ENCODE peak calls at places on chromosomes 3 and 15, in five cellular contexts. V, X, A, H and S are unnamed samples.
A peak's percentile ranks its signal among the peaks of the same experiment; 100 is the strongest.

GRCh38 chr3:160134964-160135363 is 90.3 kb upstream of the C3orf80 start:
- DNase-seq in V (no peak), X (no peak), A (no peak), H (no peak), S (no peak)

GRCh38 chr15:85141601-85142185 is 160.0 kb downstream of the PDE8A start:
- DNase-seq in V (no peak), X (no peak), A (no peak), H (no peak), S (no peak)

GRCh38 chr3:98972155-98972554 is 70.7 kb upstream of the DCBLD2 start:
- DNase-seq in V (no peak), X (no peak), A (no peak), H (no peak), S (no peak)

GRCh38 chr3:168127466-168127865 is 31.7 kb upstream of the GOLIM4 start:
- DNase-seq in V (no peak), X (no peak), A (no peak), H (no peak), S (no peak)

GRCh38 chr15:35054380-35054779 is 30.7 kb downstream of the NANOGP8 start:
- DNase-seq in V (no peak), X (no peak), A (no peak), H (no peak), S (no peak)

GRCh38 chr15:51338496-51338895 is at the start of gene CYP19A1:
- DNase-seq in V (no peak), X (no peak), A (no peak), H (no peak), S (no peak)

GRCh38 chr3:72739521-72740466 is 108.5 kb downstream of the SHQ1 start:
- DNase-seq in V (no peak), X (no peak), A (no peak), H (no peak), S (no peak)

GRCh38 chr3:181712505-181713299 is 977 bp downstream of the SOX2 start:
- DNase-seq in V (no peak), X (no peak), A (no peak), H (peak; percentile 79), S (no peak)

GRCh38 chr15:82856397-82857170 is 47.2 kb downstream of the WHAMM start:
- DNase-seq in V (no peak), X (no peak), A (no peak), H (no peak), S (no peak)

GRCh38 chr3:158801200-158801599 is 654 bp upstream of the MFSD1 start:
- DNase-seq in V (no peak), X (no peak), A (no peak), H (no peak), S (no peak)

GRCh38 chr15:81223346-81223971 is 26.8 kb downstream of the IL16 start:
- DNase-seq in V (no peak), X (no peak), A (no peak), H (no peak), S (no peak)

GRCh38 chr3:105606052-105606451 is 239.3 kb downstream of the ALCAM start:
- DNase-seq in V (no peak), X (no peak), A (no peak), H (no peak), S (no peak)

GRCh38 chr15:97521894-97522293 is 438.6 kb upstream of the ARRDC4 start:
- DNase-seq in V (no peak), X (peak; percentile 63), A (no peak), H (no peak), S (no peak)

GRCh38 chr3:4904801-4905695 is 74.2 kb upstream of the BHLHE40 start:
- DNase-seq in V (no peak), X (no peak), A (no peak), H (no peak), S (no peak)

GRCh38 chr3:4908066-4908768 is 71.0 kb upstream of the BHLHE40 start:
- DNase-seq in V (no peak), X (no peak), A (no peak), H (no peak), S (no peak)

GRCh38 chr3:4907050-4907449 is 72.2 kb upstream of the BHLHE40 start:
- DNase-seq in V (no peak), X (no peak), A (no peak), H (no peak), S (no peak)

GRCh38 chr3:4907647-4908046 is 71.6 kb upstream of the BHLHE40 start:
- DNase-seq in V (no peak), X (no peak), A (no peak), H (no peak), S (no peak)

DNA sequence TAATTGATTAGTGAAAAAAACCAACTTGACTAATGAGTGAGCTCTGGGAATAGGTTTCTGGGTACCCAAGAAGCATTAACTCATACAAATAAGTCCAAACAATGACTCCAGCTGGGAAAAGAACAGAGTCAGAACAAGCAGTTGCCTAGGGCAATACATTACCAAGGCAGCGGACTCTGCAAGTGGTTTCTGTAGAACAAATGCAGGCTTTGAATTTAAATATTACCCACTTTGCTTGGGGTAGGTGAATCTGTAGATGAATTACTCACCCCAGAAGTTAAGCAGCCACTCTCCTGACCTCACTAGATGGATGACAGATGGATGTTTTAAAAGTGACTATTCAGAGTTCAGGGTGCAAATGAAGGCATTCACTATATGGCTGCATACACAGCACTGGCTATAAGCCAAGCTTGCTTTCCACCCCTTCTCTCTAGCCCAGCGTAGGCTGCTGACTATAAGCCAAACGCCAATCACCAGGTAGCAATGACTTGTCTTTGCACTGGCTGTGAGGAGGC is 73.1 kb upstream of the BHLHE40 start:
- DNase-seq in V (no peak), X (no peak), A (no peak), H (no peak), S (no peak)
- H3K27ac ChIP-seq in V (no peak overlapping the region), X (no peak overlapping the region), A (no peak overlapping the region), H (no peak overlapping the region), S (no peak overlapping the region)

GRCh38 chr3:58025824-58026579 is 17.8 kb downstream of the FLNB start:
- DNase-seq in V (no peak), X (no peak), A (peak; percentile 70), H (no peak), S (peak; percentile 83)

GRCh38 chr3:58027704-58028317 is 19.6 kb downstream of the FLNB start:
- DNase-seq in V (no peak), X (no peak), A (no peak), H (no peak), S (no peak)

GRCh38 chr3:58025406-58025805 is 17.2 kb downstream of the FLNB start:
- DNase-seq in V (no peak), X (no peak), A (no peak), H (no peak), S (no peak)

GRCh38 chr3:58028902-58029301 is 20.7 kb downstream of the FLNB start:
- DNase-seq in V (no peak), X (no peak), A (no peak), H (no peak), S (no peak)

DNA sequence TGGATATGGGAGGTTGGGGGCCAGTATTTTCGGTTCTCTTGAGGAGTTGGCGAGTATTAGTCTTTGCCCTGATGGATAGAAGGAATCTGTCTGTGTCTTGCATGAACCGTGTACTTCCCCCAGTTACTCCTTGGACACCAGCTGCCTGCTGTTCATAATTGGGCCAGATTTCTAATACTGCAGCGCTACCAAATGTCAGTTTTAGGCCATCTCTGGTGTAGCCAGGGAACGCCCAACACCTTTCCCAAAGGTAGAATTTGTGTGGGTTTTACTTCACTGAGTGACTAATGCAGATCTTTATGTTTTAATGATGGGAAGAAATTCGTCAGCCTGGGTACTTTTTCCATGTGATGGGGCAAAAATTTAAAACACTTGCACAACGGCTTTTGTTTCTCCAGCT is 18.4 kb downstream of the FLNB start:
- DNase-seq in V (no peak), X (no peak), A (no peak), H (no peak), S (no peak)
- H3K4me3 ChIP-seq in V (no peak overlapping the region), X (no peak overlapping the region), A (no peak overlapping the region), H (no peak overlapping the region), S (no peak overlapping the region)

DNA sequence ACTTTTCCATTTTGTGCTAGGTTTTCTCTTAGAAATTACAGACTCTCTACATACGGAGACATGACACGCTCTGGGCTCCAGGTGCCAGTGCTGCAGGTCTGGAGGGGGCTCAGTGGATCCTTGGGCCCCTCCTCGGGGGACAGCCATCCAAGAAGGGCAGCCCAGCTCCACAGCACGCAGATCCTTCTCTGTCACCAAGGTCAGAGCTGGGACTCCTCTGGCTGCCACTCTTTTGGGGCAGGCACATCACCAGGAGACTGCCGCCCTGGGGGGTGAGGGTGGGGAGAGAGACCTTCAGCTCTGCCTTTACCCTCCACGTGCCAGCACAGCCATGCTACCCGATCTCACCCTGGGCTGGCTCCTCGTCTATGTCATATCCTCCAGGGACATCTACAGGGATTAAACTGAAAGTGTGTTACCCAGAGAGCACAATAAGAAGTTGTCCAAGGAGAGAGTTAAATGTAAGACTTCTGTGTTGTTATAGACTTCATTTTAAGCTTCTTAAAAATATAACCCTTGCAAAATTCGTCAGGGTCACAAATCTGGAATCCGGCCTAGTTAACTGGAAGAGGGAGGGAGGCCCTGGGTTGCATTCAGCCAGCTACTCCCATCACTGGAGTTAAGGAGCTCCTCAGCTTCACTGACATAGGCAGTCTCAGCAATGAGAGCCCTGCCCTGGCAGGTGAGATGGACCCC is 65.5 kb downstream of the ATP10A start:
- DNase-seq in V (peak; percentile 43), X (no peak), A (no peak), H (no peak), S (no peak)
- H3K4me1 ChIP-seq in V (peaks cover 11% of the 10 kb centered on the region), X (peaks cover 8% of the 10 kb centered on the region), A (no peaks in the 10 kb centered on the region), H (peaks cover 75% of the 10 kb centered on the region), S (no peaks in the 10 kb centered on the region)

GRCh38 chr15:101115887-101116680 is 135.8 kb downstream of the CHSY1 start:
- DNase-seq in V (peak; percentile 49), X (peak; percentile 36), A (peak; percentile 77), H (no peak), S (peak; percentile 82)
- H3K27ac ChIP-seq in V (no peak overlapping the region), X (no peak overlapping the region), A (no peak overlapping the region), H (no peak overlapping the region), S (no peak overlapping the region)

GRCh38 chr3:53677406-53677805 is 168.8 kb downstream of the CHDH start:
- DNase-seq in V (no peak), X (no peak), A (no peak), H (peak; percentile 10), S (no peak)
- H3K4me3 ChIP-seq in V (no peak overlapping the region), X (no peak overlapping the region), A (no peak overlapping the region), H (no peak overlapping the region), S (no peak overlapping the region)